ENCODE peak calls at places on chromosomes 5 and 9, in six cellular contexts. B, M, J, G, D and A are unnamed samples.

GRCh38 chr5:150140830-150141229 is 14.8 kb downstream of the PDGFRB start:
- DNase-seq in G (no peak), M (no peak), B (no peak), D (peak), J (peak), A (no peak)

GRCh38 chr5:151685749-151686672 is 704 bp downstream of the SPARC start:
- DNase-seq in M (peak), G (no peak), J (no peak), D (peak), B (no peak), A (peak)

GRCh38 chr5:43110606-43111170 is 10.0 kb upstream of the ZNF131 start:
- DNase-seq in G (no peak), J (no peak), D (no peak), M (no peak), B (peak), A (peak)

GRCh38 chr5:130138406-130139060 is 234.3 kb downstream of the CHSY3 start:
- DNase-seq in B (no peak), J (peak), M (no peak), D (peak), G (no peak), A (no peak)

GRCh38 chr9:91417602-91418218 is 5.9 kb downstream of the NFIL3 start:
- DNase-seq in G (no peak), D (peak), J (no peak), M (no peak), B (no peak), A (no peak)

GRCh38 chr5:161400583-161400982 is 145.9 kb downstream of the GABRB2 start:
- DNase-seq in D (no peak), G (no peak), M (no peak), B (no peak), J (no peak), A (no peak)

GRCh38 chr5:135825373-135826220 is 8.9 kb upstream of the SLC25A48 start:
- DNase-seq in M (no peak), J (no peak), B (no peak), G (no peak), D (no peak), A (no peak)

GRCh38 chr9:114478459-114478858 is 26.8 kb downstream of the WHRN start:
- DNase-seq in G (no peak), B (no peak), J (no peak), M (no peak), D (no peak), A (no peak)

GRCh38 chr9:96617439-96618185 is 2.0 kb downstream of the CDC14B start:
- DNase-seq in M (no peak), J (no peak), D (no peak), G (no peak), B (no peak), A (peak)

GRCh38 chr5:8644377-8644776 is 775.4 kb downstream of the MTRR start:
- DNase-seq in D (no peak), M (no peak), J (no peak), B (no peak), G (no peak), A (no peak)

GRCh38 chr9:100352201-100352726 is 478 bp downstream of the TEX10 start:
- DNase-seq in M (peak), D (peak), B (peak), J (no peak), G (peak), A (no peak)

GRCh38 chr5:146283344-146283761 is 55.3 kb upstream of the POU4F3 start:
- DNase-seq in M (no peak), D (peak), J (peak), B (no peak), G (no peak), A (no peak)

GRCh38 chr5:177495243-177496060 is 2.0 kb downstream of the PDLIM7 start:
- DNase-seq in M (no peak), J (peak), B (no peak), D (peak), G (no peak), A (no peak)

GRCh38 chr9:107174441-107174840 is 108.6 kb upstream of the RAD23B start:
- DNase-seq in D (no peak), J (no peak), M (peak), B (no peak), G (no peak), A (no peak)

GRCh38 chr9:107945961-107946360 is 456.4 kb upstream of the KLF4 start:
- DNase-seq in B (no peak), M (no peak), D (peak), G (no peak), J (no peak), A (no peak)

GRCh38 chr5:151058891-151059611 is 21.8 kb downstream of the TNIP1 start:
- DNase-seq in D (no peak), J (no peak), M (no peak), G (no peak), B (no peak), A (no peak)

GRCh38 chr9:114787781-114788498 is 17.9 kb downstream of the TNFSF15 start:
- DNase-seq in J (no peak), D (no peak), B (no peak), G (no peak), M (no peak), A (no peak)

GRCh38 chr5:69209607-69210006 is 20.2 kb downstream of the CENPH start:
- DNase-seq in D (peak), G (no peak), M (no peak), B (no peak), J (no peak), A (no peak)

GRCh38 chr5:102792705-102793104 is 37.6 kb downstream of the PAM start:
- DNase-seq in B (no peak), D (no peak), M (no peak), J (peak), G (no peak), A (no peak)

GRCh38 chr9:86500667-86501435 is 146.6 kb upstream of the TUT7 start:
- DNase-seq in J (peak), D (peak), M (no peak), G (no peak), B (no peak), A (no peak)

GRCh38 chr5:142326480-142326938 is 1.7 kb upstream of the SPRY4 start:
- DNase-seq in J (no peak), B (no peak), D (no peak), G (no peak), M (no peak), A (no peak)

GRCh38 chr9:35341585-35341984 is 148.3 kb upstream of the RUSC2 start:
- DNase-seq in D (peak), G (no peak), B (no peak), J (peak), M (peak), A (no peak)

GRCh38 chr5:100838048-100838473 is 65.0 kb downstream of the ST8SIA4 start:
- DNase-seq in G (no peak), D (no peak), J (no peak), B (no peak), M (no peak), A (no peak)

GRCh38 chr5:139684881-139685749 is 37.0 kb downstream of the CXXC5 start:
- DNase-seq in G (no peak), J (no peak), M (peak), B (no peak), D (no peak), A (no peak)

GRCh38 chr5:90866915-90867715 is 308.5 kb downstream of the ADGRV1 start:
- DNase-seq in D (no peak), J (peak), B (no peak), G (no peak), M (no peak), A (no peak)

GRCh38 chr9:75132244-75132643 is 43.9 kb downstream of the OSTF1 start:
- DNase-seq in J (no peak), B (no peak), M (no peak), G (no peak), D (no peak), A (no peak)

GRCh38 chr9:136052991-136053756 is 41.9 kb downstream of the NACC2 start:
- DNase-seq in G (no peak), M (no peak), B (peak), D (peak), J (no peak), A (no peak)

GRCh38 chr5:143397302-143398052 is 6.0 kb downstream of the NR3C1 start:
- DNase-seq in G (no peak), J (no peak), M (no peak), B (no peak), D (no peak), A (no peak)

GRCh38 chr5:143399616-143400540 is 3.6 kb downstream of the NR3C1 start:
- DNase-seq in B (no peak), M (no peak), G (no peak), D (peak), J (no peak), A (no peak)

GRCh38 chr5:143398451-143399237 is 4.8 kb downstream of the NR3C1 start:
- DNase-seq in D (peak), J (no peak), M (no peak), G (no peak), B (no peak), A (no peak)

GRCh38 chr5:143396353-143396940 is 7.0 kb downstream of the NR3C1 start:
- DNase-seq in G (no peak), J (no peak), D (no peak), B (no peak), M (no peak), A (no peak)

GRCh38 chr5:143398053-143398355 is 5.5 kb downstream of the NR3C1 start:
- DNase-seq in D (no peak), B (no peak), M (no peak), J (no peak), G (no peak), A (no peak)
- H3K4me3 ChIP-seq in D (peak), B (no peak), M (peak), J (peak), G (no peak), A (no peak)

GRCh38 chr5:2757563-2758311 is 6.3 kb upstream of the IRX2 start:
- DNase-seq in J (peak), B (no peak), G (no peak), M (no peak), D (no peak), A (no peak)
- H3K4me3 ChIP-seq in J (no peak), B (no peak), G (no peak), M (no peak), D (no peak), A (no peak)

GRCh38 chr5:6448141-6448491 is 543 bp upstream of the UBE2QL1 start:
- DNase-seq in J (no peak), D (no peak), B (no peak), M (no peak), G (no peak), A (no peak)

GRCh38 chr5:6450235-6450860 is 1.7 kb downstream of the UBE2QL1 start:
- DNase-seq in D (no peak), M (no peak), J (no peak), G (no peak), B (no peak), A (no peak)

GRCh38 chr5:6449465-6450158 is 953 bp downstream of the UBE2QL1 start:
- DNase-seq in J (no peak), D (no peak), B (no peak), G (no peak), M (no peak), A (no peak)

GRCh38 chr5:6447384-6448140 is 1.1 kb upstream of the UBE2QL1 start:
- DNase-seq in M (no peak), B (no peak), D (no peak), G (no peak), J (no peak), A (no peak)

DNA sequence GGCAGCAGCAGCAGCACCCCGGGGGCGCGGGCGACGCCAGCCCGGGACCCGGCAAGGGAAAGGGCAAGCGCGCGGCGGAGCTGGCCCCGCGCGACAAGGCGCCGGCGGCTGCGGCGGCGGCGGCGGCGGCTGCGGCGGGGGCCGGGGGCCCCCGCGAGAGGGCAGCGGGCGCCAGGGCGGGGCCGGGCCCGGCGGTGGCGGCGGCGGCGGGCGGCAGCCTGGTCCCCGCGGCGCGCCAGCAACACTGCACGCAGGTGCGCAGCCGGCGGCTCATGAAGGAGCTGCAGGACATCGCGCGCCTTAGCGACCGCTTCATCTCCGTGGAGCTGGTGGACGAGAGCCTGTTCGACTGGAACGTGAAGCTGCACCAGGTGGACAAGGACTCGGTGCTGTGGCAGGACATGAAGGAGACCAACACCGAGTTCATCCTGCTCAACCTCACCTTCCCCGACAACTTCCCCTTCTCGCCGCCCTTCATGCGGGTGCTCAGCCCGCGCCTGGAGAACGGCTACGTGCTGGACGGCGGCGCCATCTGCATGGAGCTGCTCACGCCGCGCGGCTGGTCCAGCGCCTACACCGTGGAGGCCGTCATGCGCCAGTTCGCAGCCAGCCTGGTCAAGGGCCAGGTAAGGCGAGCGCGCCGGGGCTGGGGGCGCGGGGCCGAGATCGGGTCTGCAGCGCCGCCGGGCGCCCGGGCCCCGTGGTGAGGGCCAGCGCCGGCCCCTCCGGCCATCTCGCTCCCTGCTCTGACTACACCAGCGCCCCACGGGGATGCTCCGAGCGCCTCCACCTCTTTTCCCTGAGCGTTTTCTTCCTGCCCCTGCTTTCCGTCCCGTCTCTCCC is at the start of gene UBE2QL1:
- DNase-seq in J (peak), D (no peak), B (no peak), G (no peak), M (no peak), A (no peak)
- H3K4me3 ChIP-seq in J (no peak), D (peak), B (peak), G (no peak), M (peak), A (peak)

GRCh38 chr5:112822456-112822855 is 38.6 kb upstream of the SRP19 start:
- DNase-seq in M (no peak), J (no peak), D (peak), G (no peak), B (no peak), A (no peak)
- H3K4me3 ChIP-seq in M (no peak), J (no peak), D (no peak), G (no peak), B (no peak), A (no peak)